ENCODE peak calls at places on chromosome 6, in nine cellular contexts. One of them, this sample, is unnamed.

GRCh38 chr6:98716341-98716740 is 118.0 kb upstream of the POU3F2 start:
- DNase-seq in posterior vena cava: no peak
- DNase-seq in posterior cingulate gyrus: no peak
- DNase-seq in stimulated activated CD4-positive, alpha-beta T cell treated with anti-CD3 and anti-CD28 coated beads, Interleukin-2, amount 100 ng/mL, for 24 hours: no peak
- DNase-seq in COR-L47: no peak
- DNase-seq in cardiac fibroblast: no peak
- DNase-seq in Daoy: peak; percentile 62
- DNase-seq in activated CD8-positive, alpha-beta memory T cell treated with anti-CD3 and anti-CD28 coated beads, Interleukin-2, amount 50 U/mL, for 4 hours: no peak
- DNase-seq in ELF-1: peak; percentile 61
- DNase-seq in this sample: no peak

GRCh38 chr6:98657764-98658163 is 176.6 kb upstream of the POU3F2 start:
- DNase-seq in posterior vena cava: no peak
- DNase-seq in posterior cingulate gyrus: no peak
- DNase-seq in stimulated activated CD4-positive, alpha-beta T cell treated with anti-CD3 and anti-CD28 coated beads, Interleukin-2, amount 100 ng/mL, for 24 hours: peak; percentile 11
- DNase-seq in COR-L47: no peak
- DNase-seq in cardiac fibroblast: peak; percentile 25
- DNase-seq in Daoy: peak; percentile 49
- DNase-seq in activated CD8-positive, alpha-beta memory T cell treated with anti-CD3 and anti-CD28 coated beads, Interleukin-2, amount 50 U/mL, for 4 hours: no peak
- DNase-seq in ELF-1: no peak
- DNase-seq in this sample: no peak

GRCh38 chr6:117531346-117531745 is 48.9 kb downstream of the DCBLD1 start:
- DNase-seq in posterior vena cava: no peak
- DNase-seq in posterior cingulate gyrus: no peak
- DNase-seq in stimulated activated CD4-positive, alpha-beta T cell treated with anti-CD3 and anti-CD28 coated beads, Interleukin-2, amount 100 ng/mL, for 24 hours: no peak
- DNase-seq in COR-L47: no peak
- DNase-seq in cardiac fibroblast: peak; percentile 25
- DNase-seq in Daoy: peak; percentile 61
- DNase-seq in activated CD8-positive, alpha-beta memory T cell treated with anti-CD3 and anti-CD28 coated beads, Interleukin-2, amount 50 U/mL, for 4 hours: no peak
- DNase-seq in ELF-1: no peak
- DNase-seq in this sample: no peak

GRCh38 chr6:131960371-131961133 is 9.4 kb upstream of the CCN2 start:
- DNase-seq in posterior vena cava: no peak
- DNase-seq in posterior cingulate gyrus: no peak
- DNase-seq in stimulated activated CD4-positive, alpha-beta T cell treated with anti-CD3 and anti-CD28 coated beads, Interleukin-2, amount 100 ng/mL, for 24 hours: no peak
- DNase-seq in COR-L47: no peak
- DNase-seq in cardiac fibroblast: peak; percentile 65
- DNase-seq in Daoy: no peak
- DNase-seq in activated CD8-positive, alpha-beta memory T cell treated with anti-CD3 and anti-CD28 coated beads, Interleukin-2, amount 50 U/mL, for 4 hours: no peak
- DNase-seq in ELF-1: no peak
- DNase-seq in this sample: no peak

GRCh38 chr6:116166369-116166768 is 40.4 kb upstream of the COL10A1 start:
- DNase-seq in posterior vena cava: no peak
- DNase-seq in posterior cingulate gyrus: no peak
- DNase-seq in stimulated activated CD4-positive, alpha-beta T cell treated with anti-CD3 and anti-CD28 coated beads, Interleukin-2, amount 100 ng/mL, for 24 hours: no peak
- DNase-seq in COR-L47: no peak
- DNase-seq in cardiac fibroblast: peak; percentile 51
- DNase-seq in Daoy: no peak
- DNase-seq in activated CD8-positive, alpha-beta memory T cell treated with anti-CD3 and anti-CD28 coated beads, Interleukin-2, amount 50 U/mL, for 4 hours: no peak
- DNase-seq in ELF-1: no peak
- DNase-seq in this sample: no peak

GRCh38 chr6:126886106-126886505 is 232.4 kb upstream of the RSPO3 start:
- DNase-seq in posterior vena cava: no peak
- DNase-seq in posterior cingulate gyrus: no peak
- DNase-seq in stimulated activated CD4-positive, alpha-beta T cell treated with anti-CD3 and anti-CD28 coated beads, Interleukin-2, amount 100 ng/mL, for 24 hours: no peak
- DNase-seq in COR-L47: no peak
- DNase-seq in cardiac fibroblast: no peak
- DNase-seq in Daoy: no peak
- DNase-seq in activated CD8-positive, alpha-beta memory T cell treated with anti-CD3 and anti-CD28 coated beads, Interleukin-2, amount 50 U/mL, for 4 hours: no peak
- DNase-seq in ELF-1: no peak
- DNase-seq in this sample: no peak

GRCh38 chr6:89564752-89565427 is 73.7 kb downstream of the LYRM2 start:
- DNase-seq in posterior vena cava: no peak
- DNase-seq in posterior cingulate gyrus: no peak
- DNase-seq in stimulated activated CD4-positive, alpha-beta T cell treated with anti-CD3 and anti-CD28 coated beads, Interleukin-2, amount 100 ng/mL, for 24 hours: no peak
- DNase-seq in COR-L47: peak; percentile 17
- DNase-seq in cardiac fibroblast: no peak
- DNase-seq in Daoy: peak; percentile 40
- DNase-seq in activated CD8-positive, alpha-beta memory T cell treated with anti-CD3 and anti-CD28 coated beads, Interleukin-2, amount 50 U/mL, for 4 hours: no peak
- DNase-seq in ELF-1: no peak
- DNase-seq in this sample: no peak

GRCh38 chr6:162683135-162683534 is 44.4 kb downstream of the PRKN start:
- DNase-seq in posterior vena cava: no peak
- DNase-seq in posterior cingulate gyrus: no peak
- DNase-seq in stimulated activated CD4-positive, alpha-beta T cell treated with anti-CD3 and anti-CD28 coated beads, Interleukin-2, amount 100 ng/mL, for 24 hours: no peak
- DNase-seq in COR-L47: no peak
- DNase-seq in cardiac fibroblast: no peak
- DNase-seq in Daoy: no peak
- DNase-seq in activated CD8-positive, alpha-beta memory T cell treated with anti-CD3 and anti-CD28 coated beads, Interleukin-2, amount 50 U/mL, for 4 hours: no peak
- DNase-seq in ELF-1: no peak
- DNase-seq in this sample: no peak

GRCh38 chr6:40754481-40755045 is 167.4 kb upstream of the LRFN2 start:
- DNase-seq in posterior vena cava: peak; percentile 65
- DNase-seq in posterior cingulate gyrus: peak; percentile 80
- DNase-seq in stimulated activated CD4-positive, alpha-beta T cell treated with anti-CD3 and anti-CD28 coated beads, Interleukin-2, amount 100 ng/mL, for 24 hours: no peak
- DNase-seq in COR-L47: no peak
- DNase-seq in cardiac fibroblast: no peak
- DNase-seq in Daoy: no peak
- DNase-seq in activated CD8-positive, alpha-beta memory T cell treated with anti-CD3 and anti-CD28 coated beads, Interleukin-2, amount 50 U/mL, for 4 hours: no peak
- DNase-seq in ELF-1: peak; percentile 33
- DNase-seq in this sample: no peak

GRCh38 chr6:146965110-146965689 is 239.0 kb upstream of the STXBP5 start:
- DNase-seq in posterior vena cava: no peak
- DNase-seq in posterior cingulate gyrus: no peak
- DNase-seq in stimulated activated CD4-positive, alpha-beta T cell treated with anti-CD3 and anti-CD28 coated beads, Interleukin-2, amount 100 ng/mL, for 24 hours: no peak
- DNase-seq in COR-L47: no peak
- DNase-seq in cardiac fibroblast: no peak
- DNase-seq in Daoy: no peak
- DNase-seq in activated CD8-positive, alpha-beta memory T cell treated with anti-CD3 and anti-CD28 coated beads, Interleukin-2, amount 50 U/mL, for 4 hours: no peak
- DNase-seq in ELF-1: no peak
- DNase-seq in this sample: no peak

GRCh38 chr6:17879224-17879623 is 108.2 kb downstream of the KIF13A start:
- DNase-seq in posterior vena cava: no peak
- DNase-seq in posterior cingulate gyrus: no peak
- DNase-seq in stimulated activated CD4-positive, alpha-beta T cell treated with anti-CD3 and anti-CD28 coated beads, Interleukin-2, amount 100 ng/mL, for 24 hours: no peak
- DNase-seq in COR-L47: no peak
- DNase-seq in cardiac fibroblast: no peak
- DNase-seq in Daoy: no peak
- DNase-seq in activated CD8-positive, alpha-beta memory T cell treated with anti-CD3 and anti-CD28 coated beads, Interleukin-2, amount 50 U/mL, for 4 hours: no peak
- DNase-seq in ELF-1: no peak
- DNase-seq in this sample: no peak

GRCh38 chr6:22596011-22596410 is 26.6 kb downstream of the HDGFL1 start:
- DNase-seq in posterior vena cava: no peak
- DNase-seq in posterior cingulate gyrus: no peak
- DNase-seq in stimulated activated CD4-positive, alpha-beta T cell treated with anti-CD3 and anti-CD28 coated beads, Interleukin-2, amount 100 ng/mL, for 24 hours: no peak
- DNase-seq in COR-L47: no peak
- DNase-seq in cardiac fibroblast: no peak
- DNase-seq in Daoy: peak; percentile 34
- DNase-seq in activated CD8-positive, alpha-beta memory T cell treated with anti-CD3 and anti-CD28 coated beads, Interleukin-2, amount 50 U/mL, for 4 hours: no peak
- DNase-seq in ELF-1: no peak
- DNase-seq in this sample: no peak

GRCh38 chr6:85452441-85452881 is 2.6 kb downstream of the NT5E start:
- DNase-seq in posterior vena cava: no peak
- DNase-seq in posterior cingulate gyrus: no peak
- DNase-seq in stimulated activated CD4-positive, alpha-beta T cell treated with anti-CD3 and anti-CD28 coated beads, Interleukin-2, amount 100 ng/mL, for 24 hours: no peak
- DNase-seq in COR-L47: no peak
- DNase-seq in cardiac fibroblast: peak; percentile 67
- DNase-seq in Daoy: peak; percentile 54
- DNase-seq in activated CD8-positive, alpha-beta memory T cell treated with anti-CD3 and anti-CD28 coated beads, Interleukin-2, amount 50 U/mL, for 4 hours: no peak
- DNase-seq in ELF-1: no peak
- DNase-seq in this sample: no peak

GRCh38 chr6:2038096-2038495 is 207.3 kb downstream of the GMDS start:
- DNase-seq in posterior vena cava: no peak
- DNase-seq in posterior cingulate gyrus: no peak
- DNase-seq in stimulated activated CD4-positive, alpha-beta T cell treated with anti-CD3 and anti-CD28 coated beads, Interleukin-2, amount 100 ng/mL, for 24 hours: peak; percentile 1
- DNase-seq in COR-L47: no peak
- DNase-seq in cardiac fibroblast: peak; percentile 70
- DNase-seq in Daoy: peak; percentile 26
- DNase-seq in activated CD8-positive, alpha-beta memory T cell treated with anti-CD3 and anti-CD28 coated beads, Interleukin-2, amount 50 U/mL, for 4 hours: no peak
- DNase-seq in ELF-1: no peak
- DNase-seq in this sample: no peak

GRCh38 chr6:722077-722524 is 29.2 kb upstream of the EXOC2 start:
- DNase-seq in posterior vena cava: peak; percentile 89
- DNase-seq in posterior cingulate gyrus: peak; percentile 93
- DNase-seq in stimulated activated CD4-positive, alpha-beta T cell treated with anti-CD3 and anti-CD28 coated beads, Interleukin-2, amount 100 ng/mL, for 24 hours: peak; percentile 82
- DNase-seq in COR-L47: peak; percentile 83
- DNase-seq in cardiac fibroblast: peak; percentile 85
- DNase-seq in Daoy: peak; percentile 83
- DNase-seq in activated CD8-positive, alpha-beta memory T cell treated with anti-CD3 and anti-CD28 coated beads, Interleukin-2, amount 50 U/mL, for 4 hours: peak; percentile 78
- DNase-seq in ELF-1: peak; percentile 49
- DNase-seq in this sample: peak; percentile 82

GRCh38 chr6:139927236-139927635 is 552.8 kb upstream of the CITED2 start:
- DNase-seq in posterior vena cava: no peak
- DNase-seq in posterior cingulate gyrus: no peak
- DNase-seq in stimulated activated CD4-positive, alpha-beta T cell treated with anti-CD3 and anti-CD28 coated beads, Interleukin-2, amount 100 ng/mL, for 24 hours: no peak
- DNase-seq in COR-L47: no peak
- DNase-seq in cardiac fibroblast: peak; percentile 87
- DNase-seq in Daoy: peak; percentile 59
- DNase-seq in activated CD8-positive, alpha-beta memory T cell treated with anti-CD3 and anti-CD28 coated beads, Interleukin-2, amount 50 U/mL, for 4 hours: no peak
- DNase-seq in ELF-1: no peak
- DNase-seq in this sample: peak; percentile 11

GRCh38 chr6:31180500-31180899 is 10.0 kb upstream of the POU5F1 start:
- DNase-seq in posterior vena cava: peak; percentile 94
- DNase-seq in posterior cingulate gyrus: peak; percentile 93
- DNase-seq in stimulated activated CD4-positive, alpha-beta T cell treated with anti-CD3 and anti-CD28 coated beads, Interleukin-2, amount 100 ng/mL, for 24 hours: peak; percentile 60
- DNase-seq in COR-L47: no peak
- DNase-seq in cardiac fibroblast: peak; percentile 88
- DNase-seq in Daoy: no peak
- DNase-seq in activated CD8-positive, alpha-beta memory T cell treated with anti-CD3 and anti-CD28 coated beads, Interleukin-2, amount 50 U/mL, for 4 hours: peak; percentile 47
- DNase-seq in ELF-1: peak; percentile 67
- DNase-seq in this sample: no peak

This sample was measured in GM20000.